ENCODE peak calls at places on chromosomes 7 and 10, in six cellular contexts. One of them, this sample, is unnamed.

GRCh38 chr10:11683529-11684320 is 58.5 kb upstream of the ECHDC3 start:
- DNase-seq in lower lobe of right lung: peak; percentile 4
- DNase-seq in heart right ventricle: no peak
- DNase-seq in BE2C: no peak
- DNase-seq in GM23248: no peak
- DNase-seq in vagina: no peak
- DNase-seq in this sample: no peak

GRCh38 chr7:49635800-49636199 is 137.6 kb upstream of the VWC2 start:
- DNase-seq in lower lobe of right lung: no peak
- DNase-seq in heart right ventricle: no peak
- DNase-seq in BE2C: peak; percentile 48
- DNase-seq in GM23248: no peak
- DNase-seq in vagina: no peak
- DNase-seq in this sample: no peak

GRCh38 chr7:134083766-134084487 is 43.2 kb upstream of the LRGUK start:
- DNase-seq in lower lobe of right lung: no peak
- DNase-seq in heart right ventricle: no peak
- DNase-seq in BE2C: peak; percentile 26
- DNase-seq in GM23248: peak; percentile 61
- DNase-seq in vagina: no peak
- DNase-seq in this sample: no peak

GRCh38 chr7:69698109-69698840 is 100.0 kb downstream of the AUTS2 start:
- DNase-seq in lower lobe of right lung: no peak
- DNase-seq in heart right ventricle: no peak
- DNase-seq in BE2C: peak; percentile 25
- DNase-seq in GM23248: no peak
- DNase-seq in vagina: no peak
- DNase-seq in this sample: no peak

GRCh38 chr10:15316877-15317464 is 54.1 kb downstream of the FAM171A1 start:
- DNase-seq in lower lobe of right lung: no peak
- DNase-seq in heart right ventricle: no peak
- DNase-seq in BE2C: no peak
- DNase-seq in GM23248: no peak
- DNase-seq in vagina: no peak
- DNase-seq in this sample: no peak

GRCh38 chr7:1062296-1063294 is 18.2 kb downstream of the GPR146 start:
- DNase-seq in lower lobe of right lung: no peak
- DNase-seq in heart right ventricle: no peak
- DNase-seq in BE2C: no peak
- DNase-seq in GM23248: no peak
- DNase-seq in vagina: no peak
- DNase-seq in this sample: no peak

GRCh38 chr10:1241322-1241890 is 185.2 kb downstream of the WDR37 start:
- DNase-seq in lower lobe of right lung: no peak
- DNase-seq in heart right ventricle: no peak
- DNase-seq in BE2C: no peak
- DNase-seq in GM23248: no peak
- DNase-seq in vagina: no peak
- DNase-seq in this sample: no peak

GRCh38 chr7:83643012-83643411 is 5.9 kb downstream of the SEMA3E start:
- DNase-seq in lower lobe of right lung: no peak
- DNase-seq in heart right ventricle: no peak
- DNase-seq in BE2C: no peak
- DNase-seq in GM23248: no peak
- DNase-seq in vagina: no peak
- DNase-seq in this sample: no peak

GRCh38 chr10:29501692-29502091 is 133.1 kb downstream of the SVIL start:
- DNase-seq in lower lobe of right lung: no peak
- DNase-seq in heart right ventricle: no peak
- DNase-seq in BE2C: no peak
- DNase-seq in GM23248: peak; percentile 96
- DNase-seq in vagina: no peak
- DNase-seq in this sample: no peak

GRCh38 chr7:3042861-3043489 is 692 bp downstream of the CARD11 start:
- DNase-seq in lower lobe of right lung: no peak
- DNase-seq in heart right ventricle: no peak
- DNase-seq in BE2C: no peak
- DNase-seq in GM23248: no peak
- DNase-seq in vagina: no peak
- DNase-seq in this sample: peak; percentile 82

GRCh38 chr10:48491422-48492139 is 113.3 kb downstream of the ARHGAP22 start:
- DNase-seq in lower lobe of right lung: no peak
- DNase-seq in heart right ventricle: no peak
- DNase-seq in BE2C: no peak
- DNase-seq in GM23248: no peak
- DNase-seq in vagina: no peak
- DNase-seq in this sample: no peak

GRCh38 chr10:21791276-21791675 is 212.3 kb downstream of the DNAJC1 start:
- DNase-seq in lower lobe of right lung: no peak
- DNase-seq in heart right ventricle: no peak
- DNase-seq in BE2C: no peak
- DNase-seq in GM23248: no peak
- DNase-seq in vagina: no peak
- DNase-seq in this sample: no peak

GRCh38 chr10:76082956-76083355 is 651.5 kb downstream of the LRMDA start:
- DNase-seq in lower lobe of right lung: no peak
- DNase-seq in heart right ventricle: no peak
- DNase-seq in BE2C: no peak
- DNase-seq in GM23248: peak; percentile 47
- DNase-seq in vagina: no peak
- DNase-seq in this sample: no peak

GRCh38 chr10:60281331-60281730 is 108.3 kb downstream of the ANK3 start:
- DNase-seq in lower lobe of right lung: no peak
- DNase-seq in heart right ventricle: no peak
- DNase-seq in BE2C: no peak
- DNase-seq in GM23248: no peak
- DNase-seq in vagina: no peak
- DNase-seq in this sample: no peak

GRCh38 chr10:80453715-80454525 is at the start of gene TSPAN14:
- DNase-seq in lower lobe of right lung: peak; percentile 92
- DNase-seq in heart right ventricle: peak; percentile 90
- DNase-seq in BE2C: peak; percentile 77
- DNase-seq in GM23248: peak; percentile 90
- DNase-seq in vagina: no peak
- DNase-seq in this sample: peak; percentile 74

GRCh38 chr7:50724526-50725520 is 57.9 kb downstream of the GRB10 start:
- DNase-seq in lower lobe of right lung: no peak
- DNase-seq in heart right ventricle: no peak
- DNase-seq in BE2C: no peak
- DNase-seq in GM23248: no peak
- DNase-seq in vagina: no peak
- DNase-seq in this sample: no peak

GRCh38 chr10:117544729-117545140 is 2.2 kb downstream of the EMX2 start:
- DNase-seq in lower lobe of right lung: no peak
- DNase-seq in heart right ventricle: no peak
- DNase-seq in BE2C: no peak
- DNase-seq in GM23248: peak; percentile 57
- DNase-seq in vagina: no peak
- DNase-seq in this sample: no peak

GRCh38 chr10:75208177-75208576 is 2.4 kb upstream of the VDAC2 start:
- DNase-seq in lower lobe of right lung: no peak
- DNase-seq in heart right ventricle: no peak
- DNase-seq in BE2C: no peak
- DNase-seq in GM23248: peak; percentile 89
- DNase-seq in vagina: no peak
- DNase-seq in this sample: no peak

GRCh38 chr7:128841961-128842673 is 11.9 kb downstream of the FLNC start:
- DNase-seq in lower lobe of right lung: peak; percentile 63
- DNase-seq in heart right ventricle: peak; percentile 57
- DNase-seq in BE2C: peak; percentile 73
- DNase-seq in GM23248: peak; percentile 75
- DNase-seq in vagina: no peak
- DNase-seq in this sample: peak; percentile 62

GRCh38 chr7:67392596-67393438 is 396.2 kb downstream of the TYW1 start:
- DNase-seq in lower lobe of right lung: no peak
- DNase-seq in heart right ventricle: no peak
- DNase-seq in BE2C: no peak
- DNase-seq in GM23248: no peak
- DNase-seq in vagina: no peak
- DNase-seq in this sample: no peak

GRCh38 chr7:103887853-103888602 is 101.4 kb downstream of the RELN start:
- DNase-seq in lower lobe of right lung: no peak
- DNase-seq in heart right ventricle: no peak
- DNase-seq in BE2C: no peak
- DNase-seq in GM23248: no peak
- DNase-seq in vagina: no peak
- DNase-seq in this sample: no peak

GRCh38 chr10:102375250-102375649 is 20.3 kb upstream of the NFKB2 start:
- DNase-seq in lower lobe of right lung: no peak
- DNase-seq in heart right ventricle: no peak
- DNase-seq in BE2C: no peak
- DNase-seq in GM23248: no peak
- DNase-seq in vagina: no peak
- DNase-seq in this sample: no peak

GRCh38 chr10:123019941-123020703 is 11.3 kb downstream of the ACADSB start:
- DNase-seq in lower lobe of right lung: no peak
- DNase-seq in heart right ventricle: no peak
- DNase-seq in BE2C: no peak
- DNase-seq in GM23248: no peak
- DNase-seq in vagina: no peak
- DNase-seq in this sample: no peak

GRCh38 chr10:129841590-129841989 is 122.5 kb downstream of the EBF3 start:
- DNase-seq in lower lobe of right lung: no peak
- DNase-seq in heart right ventricle: no peak
- DNase-seq in BE2C: no peak
- DNase-seq in GM23248: no peak
- DNase-seq in vagina: no peak
- DNase-seq in this sample: no peak

GRCh38 chr10:47147186-47147585 is 152.8 kb upstream of the GDF10 start:
- DNase-seq in lower lobe of right lung: no peak
- DNase-seq in heart right ventricle: no peak
- DNase-seq in BE2C: no peak
- DNase-seq in GM23248: no peak
- DNase-seq in vagina: no peak
- DNase-seq in this sample: no peak

GRCh38 chr10:97422921-97423420 is 3.0 kb upstream of the PGAM1 start:
- DNase-seq in lower lobe of right lung: no peak
- DNase-seq in heart right ventricle: no peak
- DNase-seq in BE2C: no peak
- DNase-seq in GM23248: peak; percentile 94
- DNase-seq in vagina: no peak
- DNase-seq in this sample: no peak

GRCh38 chr7:153682628-153683027 is 369.6 kb upstream of the DPP6 start:
- DNase-seq in lower lobe of right lung: no peak
- DNase-seq in heart right ventricle: no peak
- DNase-seq in BE2C: no peak
- DNase-seq in GM23248: no peak
- DNase-seq in vagina: no peak
- DNase-seq in this sample: no peak

GRCh38 chr7:47747160-47747559 is 165.2 kb upstream of the TNS3 start:
- DNase-seq in lower lobe of right lung: no peak
- DNase-seq in heart right ventricle: no peak
- DNase-seq in BE2C: no peak
- DNase-seq in GM23248: no peak
- DNase-seq in vagina: no peak
- DNase-seq in this sample: no peak

GRCh38 chr7:47748041-47748440 is 166.1 kb upstream of the TNS3 start:
- DNase-seq in lower lobe of right lung: no peak
- DNase-seq in heart right ventricle: no peak
- DNase-seq in BE2C: no peak
- DNase-seq in GM23248: no peak
- DNase-seq in vagina: no peak
- DNase-seq in this sample: no peak

GRCh38 chr7:47744883-47745282 is 163.0 kb upstream of the TNS3 start:
- DNase-seq in lower lobe of right lung: no peak
- DNase-seq in heart right ventricle: no peak
- DNase-seq in BE2C: no peak
- DNase-seq in GM23248: no peak
- DNase-seq in vagina: no peak
- DNase-seq in this sample: no peak

GRCh38 chr7:47743898-47744612 is 162.1 kb upstream of the TNS3 start:
- DNase-seq in lower lobe of right lung: no peak
- DNase-seq in heart right ventricle: no peak
- DNase-seq in BE2C: no peak
- DNase-seq in GM23248: no peak
- DNase-seq in vagina: no peak
- DNase-seq in this sample: no peak

GRCh38 chr7:47746468-47746867 is 164.6 kb upstream of the TNS3 start:
- DNase-seq in lower lobe of right lung: no peak
- DNase-seq in heart right ventricle: no peak
- DNase-seq in BE2C: no peak
- DNase-seq in GM23248: no peak
- DNase-seq in vagina: no peak
- DNase-seq in this sample: no peak
- H3K4me1 ChIP-seq in lower lobe of right lung: no peaks in the 10 kb centered on the region
- H3K4me1 ChIP-seq in heart right ventricle: no peaks in the 10 kb centered on the region
- H3K4me1 ChIP-seq in BE2C: peaks cover 9% of the 10 kb centered on the region
- H3K4me1 ChIP-seq in GM23248: no peaks in the 10 kb centered on the region
- H3K4me1 ChIP-seq in vagina: no peaks in the 10 kb centered on the region
- H3K4me1 ChIP-seq in this sample: peaks cover 6% of the 10 kb centered on the region

DNA sequence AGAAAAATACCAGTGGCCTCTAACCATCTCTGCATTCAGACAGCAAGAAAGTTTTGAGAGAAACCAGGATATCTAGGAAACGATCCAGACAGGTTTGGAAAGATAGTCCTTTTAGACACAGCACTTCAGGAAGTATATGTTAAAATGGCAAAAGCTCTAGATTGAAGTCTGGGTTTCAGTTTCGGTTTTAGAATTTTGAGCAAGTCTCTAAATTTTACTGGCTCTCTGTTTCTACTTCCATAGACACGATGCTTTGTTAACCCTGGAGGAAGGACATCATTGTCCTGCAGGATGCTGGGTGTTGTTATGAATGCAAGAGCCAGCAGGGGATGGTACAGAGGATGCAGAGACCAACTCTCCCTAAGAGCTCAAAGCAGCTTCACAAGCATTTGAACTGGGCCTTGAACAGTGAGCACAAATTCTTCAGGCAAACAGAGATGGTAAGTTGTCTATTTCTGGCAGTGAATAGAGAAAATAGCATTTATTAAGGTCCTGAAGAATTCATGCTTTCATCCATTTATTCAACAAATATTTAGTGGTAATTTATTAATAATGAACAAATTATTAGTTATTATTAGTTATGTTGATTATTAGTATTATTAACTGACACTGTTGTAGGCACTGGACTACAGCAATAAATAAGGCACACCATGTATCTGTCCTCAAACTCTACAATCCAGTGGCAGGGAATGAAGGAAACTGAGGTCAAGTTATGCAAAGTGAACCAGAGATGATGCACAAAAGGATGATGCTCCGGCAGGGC is 152.7 kb upstream of the NRP1 start:
- DNase-seq in lower lobe of right lung: no peak
- DNase-seq in heart right ventricle: no peak
- DNase-seq in BE2C: no peak
- DNase-seq in GM23248: peak; percentile 23
- DNase-seq in vagina: no peak
- DNase-seq in this sample: no peak
- H3K4me3 ChIP-seq in lower lobe of right lung: peak overlapping the region; percentile 2
- H3K4me3 ChIP-seq in heart right ventricle: no peak overlapping the region
- H3K4me3 ChIP-seq in BE2C: no peak overlapping the region
- H3K4me3 ChIP-seq in GM23248: no peak overlapping the region
- H3K4me3 ChIP-seq in vagina: no peak overlapping the region
- H3K4me3 ChIP-seq in this sample: peak overlapping the region; percentile 20

GRCh38 chr10:124089859-124090258 is 3.5 kb downstream of the CHST15 start:
- DNase-seq in lower lobe of right lung: no peak
- DNase-seq in heart right ventricle: no peak
- DNase-seq in BE2C: no peak
- DNase-seq in GM23248: no peak
- DNase-seq in vagina: no peak
- DNase-seq in this sample: no peak
- H3K27me3 ChIP-seq in lower lobe of right lung: no peaks in the 10 kb centered on the region
- H3K27me3 ChIP-seq in heart right ventricle: no peaks in the 10 kb centered on the region
- H3K27me3 ChIP-seq in BE2C: peaks cover 37% of the 10 kb centered on the region
- H3K27me3 ChIP-seq in GM23248: peaks cover 69% of the 10 kb centered on the region
- H3K27me3 ChIP-seq in vagina: no peaks in the 10 kb centered on the region
- H3K27me3 ChIP-seq in this sample: no peaks in the 10 kb centered on the region

GRCh38 chr10:88138319-88138848 is 275.0 kb downstream of the PTEN start:
- DNase-seq in lower lobe of right lung: no peak
- DNase-seq in heart right ventricle: no peak
- DNase-seq in BE2C: no peak
- DNase-seq in GM23248: no peak
- DNase-seq in vagina: no peak
- DNase-seq in this sample: no peak
- H3K4me1 ChIP-seq in lower lobe of right lung: no peaks in the 10 kb centered on the region
- H3K4me1 ChIP-seq in heart right ventricle: no peaks in the 10 kb centered on the region
- H3K4me1 ChIP-seq in BE2C: no peaks in the 10 kb centered on the region
- H3K4me1 ChIP-seq in GM23248: no peaks in the 10 kb centered on the region
- H3K4me1 ChIP-seq in vagina: no peaks in the 10 kb centered on the region
- H3K4me1 ChIP-seq in this sample: no peaks in the 10 kb centered on the region